ENCODE peak calls at places on chromosomes 5 and 9, in five cellular contexts. V, W, H, Z and K are unnamed samples.

GRCh38 chr5:53359906-53360305 is 120.5 kb upstream of the FST start:
- DNase-seq in V (no peak), W (no peak), H (no peak), Z (no peak), K (no peak)

GRCh38 chr5:72427488-72428437 is 79.4 kb downstream of the ZNF366 start:
- DNase-seq in V (no peak), W (no peak), H (peak), Z (peak), K (no peak)

GRCh38 chr9:115972362-115972761 is 181.2 kb upstream of the PAPPA start:
- DNase-seq in V (no peak), W (no peak), H (no peak), Z (no peak), K (no peak)

GRCh38 chr9:118017607-118018122 is 313.5 kb downstream of the TLR4 start:
- DNase-seq in V (no peak), W (no peak), H (no peak), Z (no peak), K (no peak)

GRCh38 chr9:131841765-131842318 is 102.0 kb upstream of the RAPGEF1 start:
- DNase-seq in V (no peak), W (no peak), H (no peak), Z (no peak), K (no peak)

GRCh38 chr9:116080561-116080960 is 73.0 kb upstream of the PAPPA start:
- DNase-seq in V (no peak), W (no peak), H (peak), Z (no peak), K (peak)

GRCh38 chr9:116394070-116394469 is 240.5 kb downstream of the PAPPA start:
- DNase-seq in V (no peak), W (no peak), H (no peak), Z (no peak), K (no peak)

GRCh38 chr5:108749130-108749861 is 1.6 kb downstream of the FER start:
- DNase-seq in V (no peak), W (no peak), H (peak), Z (no peak), K (peak)

GRCh38 chr9:94996638-94997037 is 270.1 kb downstream of the AOPEP start:
- DNase-seq in V (no peak), W (no peak), H (no peak), Z (no peak), K (no peak)

GRCh38 chr9:108363321-108363720 is 492.5 kb downstream of the ACTL7B start:
- DNase-seq in V (no peak), W (no peak), H (no peak), Z (no peak), K (no peak)

GRCh38 chr5:62577488-62577887 is 1.1 kb upstream of the LRRC70 start:
- DNase-seq in V (no peak), W (no peak), H (no peak), Z (no peak), K (no peak)

GRCh38 chr9:38482918-38483592 is 58.8 kb upstream of the IGFBPL1 start:
- DNase-seq in V (no peak), W (no peak), H (peak), Z (peak), K (no peak)

GRCh38 chr9:122944960-122945888 is 4.4 kb downstream of the RABGAP1 start:
- DNase-seq in V (no peak), W (no peak), H (no peak), Z (no peak), K (no peak)

GRCh38 chr9:129434187-129434586 is 186.7 kb downstream of the C9orf50 start:
- DNase-seq in V (no peak), W (no peak), H (no peak), Z (no peak), K (no peak)

GRCh38 chr5:135741040-135741439 is 93.4 kb upstream of the SLC25A48 start:
- DNase-seq in V (no peak), W (no peak), H (no peak), Z (no peak), K (no peak)
- TF ChIP-seq CTCF in V (no peak), W (no peak), H (no peak), Z (no peak), K (peak)

GRCh38 chr9:128429505-128430086 is 8.9 kb downstream of the CERCAM start:
- DNase-seq in V (no peak), W (no peak), H (no peak), Z (no peak), K (no peak)
- TF ChIP-seq CTCF in V (no peak), W (no peak), H (no peak), Z (no peak), K (no peak)

GRCh38 chr9:137035507-137035834 is 3.6 kb upstream of the FUT7 start:
- DNase-seq in V (no peak), W (no peak), H (peak), Z (no peak), K (no peak)
- TF ChIP-seq CTCF in V (no peak), W (peak), H (peak), Z (no peak), K (peak)

DNA sequence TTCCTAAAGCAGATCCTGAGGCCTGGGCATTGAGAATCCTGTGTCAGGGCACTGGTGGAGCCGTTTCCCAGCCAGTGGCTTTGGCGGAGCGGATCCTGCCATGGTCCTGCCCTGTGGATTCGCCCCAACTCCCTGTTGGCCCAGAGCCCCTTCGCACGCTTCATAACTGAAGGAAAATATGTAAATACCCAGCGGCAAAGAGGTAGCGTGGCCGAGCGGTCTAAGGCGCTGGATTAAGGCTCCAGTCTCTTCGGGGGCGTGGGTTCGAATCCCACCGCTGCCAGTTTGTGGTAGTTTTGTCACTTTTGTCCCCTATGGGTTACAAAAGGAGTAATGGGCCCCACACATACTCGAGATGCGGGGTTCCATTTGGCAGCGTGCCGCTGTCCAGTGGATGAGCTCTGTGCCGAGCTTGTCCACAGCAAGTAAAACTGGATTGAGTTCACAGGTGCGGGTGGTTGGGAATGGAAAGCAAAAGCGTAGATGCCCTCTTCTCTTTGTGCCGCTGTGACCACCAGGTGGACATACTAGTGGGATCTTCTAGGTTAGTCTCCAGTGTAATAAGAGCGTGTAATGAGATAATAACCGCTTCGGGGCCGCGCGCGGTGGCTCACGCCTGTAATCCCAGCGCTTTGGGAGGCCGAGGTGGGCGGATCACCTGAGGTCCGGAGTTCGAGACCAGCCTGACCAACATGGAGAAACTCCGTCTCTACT is 17.3 kb downstream of the TRIM7 start:
- DNase-seq in V (peak), W (peak), H (peak), Z (peak), K (no peak)
- TF ChIP-seq CTCF in V (no peak), W (no peak), H (peak), Z (peak), K (peak)

DNA sequence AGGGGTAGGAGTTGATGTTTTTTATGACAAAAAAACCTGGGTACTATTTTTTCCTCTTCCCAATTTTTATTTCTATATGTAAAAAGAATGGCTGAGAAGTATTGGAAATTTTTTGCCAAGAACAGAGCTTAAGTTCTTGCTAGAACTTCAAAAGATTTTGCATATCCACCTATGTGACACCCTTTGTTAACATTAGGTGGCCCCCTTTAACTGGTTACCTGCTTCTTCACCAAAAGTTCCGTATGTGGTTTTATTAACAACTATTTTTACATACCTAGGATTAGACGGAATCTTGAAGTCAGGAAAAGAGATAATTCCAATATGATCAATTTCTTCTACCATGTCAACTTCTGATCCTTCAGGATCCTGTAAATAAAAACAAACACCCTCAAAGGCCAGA is 15.5 kb downstream of the C5 start:
- DNase-seq in V (no peak), W (no peak), H (no peak), Z (no peak), K (no peak)
- TF ChIP-seq CTCF in V (no peak), W (no peak), H (peak), Z (no peak), K (no peak)

GRCh38 chr5:41524174-41524573 is 13.8 kb upstream of the PLCXD3 start:
- DNase-seq in V (no peak), W (no peak), H (peak), Z (no peak), K (no peak)
- TF ChIP-seq CTCF in V (no peak), W (peak), H (peak), Z (peak), K (peak)

DNA sequence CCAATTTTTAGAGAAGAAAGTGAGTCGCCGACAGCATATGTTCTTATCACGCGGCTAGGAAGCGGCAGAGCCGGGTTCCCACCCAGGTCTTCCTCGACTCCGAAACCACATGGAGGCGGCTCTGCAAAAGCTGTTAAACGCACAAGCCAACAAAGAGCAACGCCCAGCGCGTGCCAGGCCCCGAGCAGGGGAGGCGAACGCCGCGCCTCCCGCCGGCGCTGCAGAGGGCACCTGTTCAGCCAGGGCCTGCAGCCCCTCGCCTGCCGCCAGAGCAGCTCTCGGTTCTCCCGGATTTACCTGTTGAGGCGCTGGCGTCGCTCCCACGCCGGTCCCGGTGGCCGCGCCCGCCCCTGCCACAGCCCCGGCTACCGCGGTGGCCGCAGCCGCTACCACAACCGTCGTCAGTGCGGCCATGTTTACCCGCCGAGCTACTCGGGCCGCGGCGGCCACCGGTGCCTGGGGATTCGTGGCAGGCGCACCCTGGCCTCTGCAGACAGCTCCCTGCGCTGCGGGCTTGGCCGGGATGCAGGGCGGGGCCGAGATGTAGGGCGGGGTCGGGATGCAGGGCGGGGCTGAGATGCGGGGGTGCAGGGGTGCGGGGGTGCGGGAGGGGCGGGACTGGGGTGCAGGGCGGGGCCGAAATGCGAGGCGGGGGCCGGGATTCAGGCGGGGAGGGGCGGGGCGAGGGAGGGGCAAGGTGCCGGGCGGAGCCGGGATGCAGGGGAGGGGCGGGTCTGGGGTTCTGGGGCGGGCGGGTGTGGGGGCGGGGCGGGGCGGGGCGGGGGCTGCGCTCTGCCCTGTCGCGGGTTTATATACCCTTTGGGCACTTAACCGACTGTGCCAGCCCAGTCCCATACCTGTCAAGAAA is at the start of gene CCDC112:
- DNase-seq in V (peak), W (peak), H (peak), Z (peak), K (peak)
- TF ChIP-seq CTCF in V (no peak), W (no peak), H (no peak), Z (no peak), K (peak)

DNA sequence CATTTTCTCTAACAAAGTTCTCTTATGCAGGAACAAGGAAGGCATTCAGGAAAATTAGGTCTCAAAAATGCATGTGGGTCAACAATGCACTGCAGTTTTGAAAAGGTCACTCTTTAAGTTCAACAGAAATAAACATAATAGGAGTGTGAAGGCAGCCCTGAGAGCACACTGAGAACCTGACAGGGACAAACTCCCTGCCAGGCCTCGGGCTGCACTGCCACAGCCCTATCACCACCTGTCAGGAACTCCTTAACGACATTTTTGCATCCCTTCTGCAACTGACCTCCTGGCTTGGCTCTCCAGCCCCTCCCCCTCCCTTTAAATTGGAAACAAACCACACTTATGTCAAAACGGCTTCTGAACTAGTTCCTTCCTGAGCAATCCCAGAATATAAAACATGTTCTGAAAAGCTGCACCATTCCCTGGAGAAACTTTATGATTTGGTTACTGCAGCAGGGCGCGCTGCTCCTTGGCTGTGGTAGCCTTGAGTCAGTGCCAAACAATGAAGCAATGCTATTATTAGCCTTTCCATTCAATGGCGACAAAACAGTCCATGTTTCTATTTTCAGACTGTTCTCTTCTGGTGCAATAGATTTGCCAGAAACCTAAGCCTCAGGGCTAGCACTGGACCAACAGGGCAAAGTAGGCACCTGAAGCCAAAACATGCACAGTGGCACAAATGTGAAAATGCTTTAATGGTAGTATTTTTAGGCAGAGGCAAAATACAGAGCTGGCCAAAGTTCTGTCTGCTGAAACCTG is 160.1 kb upstream of the ZNF608 start:
- DNase-seq in V (peak), W (peak), H (peak), Z (peak), K (no peak)
- TF ChIP-seq CTCF in V (no peak), W (no peak), H (no peak), Z (no peak), K (peak)

GRCh38 chr9:71909887-71910601 is 949 bp downstream of the ABHD17B start:
- DNase-seq in V (peak), W (peak), H (peak), Z (peak), K (no peak)

GRCh38 chr9:71910602-71911060 is 362 bp downstream of the ABHD17B start:
- DNase-seq in V (no peak), W (no peak), H (no peak), Z (no peak), K (no peak)

GRCh38 chr9:71916834-71917534 is 5.5 kb downstream of the C9orf85 start:
- DNase-seq in V (no peak), W (no peak), H (no peak), Z (no peak), K (no peak)

GRCh38 chr9:71911908-71912325 is 478 bp downstream of the C9orf85 start:
- DNase-seq in V (no peak), W (no peak), H (no peak), Z (peak), K (no peak)

GRCh38 chr9:71911061-71911907 is at the start of the genes ABHD17B and C9orf85:
- DNase-seq in V (peak), W (peak), H (peak), Z (peak), K (peak)
- TF ChIP-seq CTCF in V (no peak), W (no peak), H (no peak), Z (no peak), K (no peak)